ENCODE peak calls at places on chromosomes 2 and 18, in five cellular contexts. W, S, D, P and H are unnamed samples.

GRCh38 chr18:5303636-5304035 is 8.1 kb upstream of the ZBTB14 start:
- DNase-seq in P (no peak), S (no peak), D (no peak), W (no peak), H (no peak)

GRCh38 chr2:3535794-3536681 is 16.7 kb upstream of the ADI1 start:
- DNase-seq in S (no peak), P (peak; percentile 94), W (no peak), D (peak; percentile 71), H (peak; percentile 89)

GRCh38 chr2:136065384-136065783 is 52.6 kb downstream of the CXCR4 start:
- DNase-seq in S (no peak), W (no peak), D (no peak), P (no peak), H (no peak)

GRCh38 chr2:54704688-54705605 is 18.5 kb upstream of the EML6 start:
- DNase-seq in D (no peak), P (peak; percentile 76), S (no peak), W (peak; percentile 64), H (peak; percentile 83)

GRCh38 chr2:15614545-15615309 is 23.1 kb downstream of the DDX1 start:
- DNase-seq in S (no peak), D (no peak), W (no peak), P (no peak), H (no peak)

GRCh38 chr2:222514901-222515300 is 90.6 kb downstream of the SGPP2 start:
- DNase-seq in P (no peak), D (no peak), S (no peak), W (no peak), H (no peak)

GRCh38 chr2:64839844-64840243 is 149.4 kb upstream of the SLC1A4 start:
- DNase-seq in D (no peak), P (peak; percentile 62), W (no peak), S (no peak), H (no peak)

GRCh38 chr2:47534179-47534919 is 131.4 kb downstream of the MSH2 start:
- DNase-seq in P (peak; percentile 93), S (peak; percentile 48), W (no peak), D (no peak), H (peak; percentile 66)

GRCh38 chr18:61992923-61993322 is 100.1 kb upstream of the RNF152 start:
- DNase-seq in P (peak; percentile 71), W (peak; percentile 29), S (no peak), D (no peak), H (peak; percentile 78)

GRCh38 chr2:189379287-189379630 is 62.0 kb upstream of the WDR75 start:
- DNase-seq in W (no peak), S (no peak), P (no peak), D (no peak), H (peak; percentile 54)

GRCh38 chr2:100955226-100955625 is 46.9 kb upstream of the RPL31 start:
- DNase-seq in D (no peak), P (no peak), W (no peak), S (no peak), H (no peak)

GRCh38 chr2:20990446-20990988 is 53.4 kb downstream of the APOB start:
- DNase-seq in P (no peak), W (no peak), D (no peak), S (no peak), H (no peak)

GRCh38 chr2:186575856-186576255 is 14.0 kb upstream of the ITGAV start:
- DNase-seq in P (no peak), D (no peak), S (no peak), W (no peak), H (peak; percentile 51)

GRCh38 chr2:85707304-85707703 is 13.1 kb downstream of the GNLY start:
- DNase-seq in P (peak; percentile 94), D (peak; percentile 68), W (peak; percentile 89), S (no peak), H (peak; percentile 93)

GRCh38 chr2:52765735-52766134 is 1001.9 kb upstream of the CHAC2 start:
- DNase-seq in D (no peak), S (no peak), W (no peak), P (no peak), H (no peak)
- TF ChIP-seq CTCF in D (no peak), S (no peak), W (no peak), P (no peak), H (no peak)

DNA sequence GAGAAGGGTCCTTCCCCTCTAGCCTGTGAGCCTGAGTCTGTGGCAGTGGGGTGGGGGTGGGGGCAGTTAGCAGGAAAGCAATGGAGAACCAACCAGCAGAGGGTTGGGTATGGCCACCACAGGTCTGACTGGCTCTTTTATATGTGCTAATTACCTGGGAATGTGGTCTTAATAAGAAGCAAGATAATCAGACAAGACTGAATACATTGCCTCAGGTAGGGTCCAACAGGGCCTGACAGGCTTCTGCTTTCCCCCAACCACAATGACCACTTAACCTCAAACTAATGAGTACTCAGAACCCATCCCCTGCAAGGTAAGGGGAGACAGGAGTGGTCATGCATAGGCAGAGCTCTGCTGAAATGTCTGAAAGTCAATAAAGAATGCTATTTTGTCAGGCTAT is 39.2 kb upstream of the GALNT1 start:
- DNase-seq in D (no peak), S (no peak), W (no peak), P (no peak), H (no peak)
- H3K4me3 ChIP-seq in D (no peak overlapping the region), S (no peak overlapping the region), W (no peak overlapping the region), P (no peak overlapping the region), H (no peak overlapping the region)

GRCh38 chr18:58067611-58068010 is 23.6 kb downstream of the NEDD4L start:
- DNase-seq in P (no peak), W (no peak), S (no peak), D (no peak), H (no peak)
- TF ChIP-seq CTCF in P (no peak), W (no peak), S (no peak), D (no peak), H (no peak)

GRCh38 chr2:98822301-98823164 is 91.6 kb upstream of the MGAT4A start:
- DNase-seq in S (no peak), W (no peak), D (peak; percentile 35), P (no peak), H (no peak)
- H3K4me3 ChIP-seq in S (peak overlapping the region; percentile 60), W (no peak overlapping the region), D (peak overlapping the region; percentile 68), P (no peak overlapping the region), H (peak overlapping the region; percentile 13)

GRCh38 chr2:8539743-8540551 is 141.9 kb upstream of the ID2 start:
- DNase-seq in P (no peak), S (no peak), W (no peak), D (peak; percentile 51), H (no peak)
- TF ChIP-seq CTCF in P (no peak), S (no peak), W (no peak), D (no peak), H (no peak)